ENCODE peak calls at places on chromosome 16, in five cellular contexts. D, S, L, A and J are unnamed samples.

GRCh38 chr16:53756329-53756996 is 52.5 kb downstream of the FTO start:
- DNase-seq in L (no peak), A (no peak), D (no peak), S (no peak), J (no peak)

GRCh38 chr16:54193656-54194007 is 93.0 kb downstream of the IRX3 start:
- DNase-seq in S (peak), D (peak), A (peak), L (peak), J (peak)

GRCh38 chr16:80274576-80275191 is 266.1 kb upstream of the DYNLRB2 start:
- DNase-seq in S (no peak), A (no peak), L (no peak), D (no peak), J (no peak)

GRCh38 chr16:74842413-74842812 is 67.8 kb upstream of the FA2H start:
- DNase-seq in A (no peak), S (no peak), L (no peak), D (peak), J (no peak)

GRCh38 chr16:82167670-82168069 is 2.4 kb downstream of the MPHOSPH6 start:
- DNase-seq in A (no peak), S (no peak), L (no peak), D (no peak), J (no peak)

GRCh38 chr16:48511716-48512115 is 98.3 kb downstream of the N4BP1 start:
- DNase-seq in L (no peak), D (no peak), S (no peak), A (no peak), J (peak)

GRCh38 chr16:55284718-55285099 is 39.3 kb upstream of the IRX6 start:
- DNase-seq in S (no peak), D (no peak), A (no peak), L (no peak), J (no peak)

GRCh38 chr16:58000706-58001676 is at the start of gene USB1:
- DNase-seq in L (peak), D (peak), S (peak), A (peak), J (peak)

GRCh38 chr16:51767564-51767963 is 616.5 kb upstream of the SALL1 start:
- DNase-seq in A (no peak), D (peak), S (no peak), L (no peak), J (no peak)

GRCh38 chr16:62038225-62038624 is 2.0 kb upstream of the CDH8 start:
- DNase-seq in L (no peak), A (no peak), S (no peak), D (no peak), J (no peak)

GRCh38 chr16:10616395-10616743 is 36.0 kb upstream of the EMP2 start:
- DNase-seq in A (no peak), D (no peak), L (no peak), S (no peak), J (no peak)

GRCh38 chr16:2687531-2688308 is 5.4 kb downstream of the KCTD5 start:
- DNase-seq in S (no peak), D (peak), A (peak), L (no peak), J (peak)

GRCh38 chr16:51148674-51149228 is 2.3 kb downstream of the SALL1 start:
- DNase-seq in D (no peak), A (no peak), L (no peak), S (no peak), J (no peak)

GRCh38 chr16:83200005-83200779 is 573.4 kb downstream of the CDH13 start:
- DNase-seq in A (peak), S (peak), L (no peak), D (no peak), J (no peak)

DNA sequence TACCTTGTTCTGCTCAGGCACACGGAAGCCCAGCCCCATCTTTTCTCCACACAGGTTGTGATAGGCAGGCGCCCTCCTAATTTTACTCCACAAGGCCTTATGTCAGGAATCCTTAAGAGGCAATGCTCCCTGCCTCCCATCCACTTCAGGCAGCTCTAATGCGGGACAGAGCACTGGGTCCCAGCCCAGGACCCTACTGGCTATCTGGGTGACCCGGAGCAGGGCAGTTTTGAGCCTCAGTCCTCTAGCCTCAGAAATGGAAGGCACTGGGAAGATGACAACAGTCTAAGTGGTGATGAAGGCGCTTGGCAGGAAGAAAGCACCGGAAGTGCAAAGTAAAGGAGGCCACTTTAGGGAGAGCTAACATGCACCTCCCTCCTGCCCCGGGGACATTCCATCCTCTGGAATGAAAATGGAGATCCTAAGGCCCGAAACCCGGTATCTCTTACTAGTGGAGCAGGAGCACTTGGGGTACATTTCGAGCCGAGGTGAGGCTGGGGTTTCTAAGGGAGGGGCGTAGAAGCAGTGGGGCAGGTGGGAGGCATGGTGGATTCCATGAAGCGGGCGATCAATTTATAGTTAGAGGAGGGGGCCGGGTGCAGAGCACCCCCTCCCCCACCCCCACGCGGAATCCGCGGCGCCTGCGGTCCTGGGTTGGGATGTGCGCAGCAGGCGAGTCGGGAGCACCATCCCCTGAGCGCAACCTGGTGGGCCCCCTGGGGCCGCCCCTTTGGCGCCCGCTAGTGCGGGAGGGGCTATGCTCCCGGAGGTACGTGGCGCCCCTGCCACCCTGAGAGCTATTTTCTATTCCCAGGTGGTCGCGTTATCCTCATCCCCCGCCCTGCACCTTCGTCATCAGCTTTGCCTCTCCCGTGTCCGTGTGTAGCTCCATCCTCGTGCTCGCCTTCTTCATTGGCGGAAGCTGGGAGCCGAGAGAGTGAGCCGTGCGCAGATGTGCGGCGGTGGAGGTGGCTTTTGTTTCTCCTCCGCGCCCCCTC is 4.9 kb downstream of the MT1F start:
- DNase-seq in A (no peak), L (no peak), S (no peak), D (no peak), J (no peak)
- H3K4me3 ChIP-seq in A (peak), L (no peak), S (peak), D (no peak), J (no peak)

GRCh38 chr16:84603115-84603816 is 14.6 kb downstream of the COTL1 start:
- DNase-seq in A (peak), L (no peak), S (peak), D (no peak), J (peak)
- H3K27ac ChIP-seq in A (peak), L (peak), S (peak), D (peak), J (no peak)

DNA sequence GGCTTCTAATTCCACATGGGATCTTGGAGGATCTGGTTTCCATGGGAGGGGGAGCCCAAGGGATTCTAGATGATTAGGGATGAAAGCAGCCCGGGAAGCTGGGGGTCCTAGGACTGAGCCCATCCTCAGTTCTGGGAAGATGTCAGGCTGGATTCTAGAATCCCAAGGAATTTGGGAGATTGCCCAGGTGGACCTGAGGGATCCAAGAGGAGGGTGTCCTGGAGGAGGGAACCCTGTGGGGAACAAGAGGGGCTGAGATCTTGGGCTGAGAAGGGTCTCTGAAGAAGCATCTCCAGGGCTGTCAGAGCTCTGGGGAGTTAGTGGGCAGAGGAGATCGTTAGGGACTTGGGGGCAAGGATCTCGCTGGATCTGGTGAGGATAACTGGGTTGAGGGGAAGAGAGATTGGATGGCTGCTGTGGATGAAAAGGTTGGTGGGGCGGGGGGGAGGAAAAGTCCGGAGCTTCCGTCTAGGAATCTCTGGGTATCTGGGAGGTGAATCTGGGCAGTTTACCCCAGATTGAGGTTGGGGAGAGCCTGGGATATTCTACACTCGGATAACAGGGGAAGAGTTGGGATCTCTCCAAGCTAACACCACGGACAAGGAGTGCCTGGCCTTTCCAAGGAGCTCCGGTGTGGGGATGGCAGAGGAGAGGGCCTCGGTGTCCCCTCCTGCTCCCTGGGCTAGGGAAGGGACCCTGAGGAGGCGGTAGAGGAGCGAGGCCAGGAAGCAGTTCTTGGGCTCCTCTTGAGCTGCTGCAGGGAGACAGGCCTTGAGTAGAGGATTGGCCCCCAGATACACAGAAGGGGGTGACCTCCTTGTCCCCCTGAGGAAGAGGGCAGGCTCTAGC is 1.6 kb downstream of the FBXL19 start:
- DNase-seq in D (no peak), L (no peak), S (no peak), A (no peak), J (no peak)
- H3K4me3 ChIP-seq in D (peak), L (peak), S (peak), A (peak), J (no peak)

GRCh38 chr16:84557504-84557903 is 53.0 kb upstream of the MEAK7 start:
- DNase-seq in L (no peak), S (no peak), A (no peak), D (no peak), J (no peak)

GRCh38 chr16:84557059-84557458 is 52.6 kb upstream of the MEAK7 start:
- DNase-seq in A (no peak), D (no peak), S (no peak), L (peak), J (no peak)

GRCh38 chr16:84554627-84555328 is 50.3 kb upstream of the MEAK7 start:
- DNase-seq in D (no peak), A (no peak), S (no peak), L (no peak), J (no peak)

GRCh38 chr16:84553873-84554399 is 49.5 kb upstream of the MEAK7 start:
- DNase-seq in S (no peak), L (no peak), D (no peak), A (peak), J (no peak)

GRCh38 chr16:84555418-84556196 is 51.1 kb upstream of the MEAK7 start:
- DNase-seq in D (no peak), S (no peak), A (no peak), L (peak), J (no peak)
- H3K27ac ChIP-seq in D (no peak), S (no peak), A (no peak), L (no peak), J (no peak)

GRCh38 chr16:67514382-67514828 is 14.2 kb upstream of the RIPOR1 start:
- DNase-seq in L (peak), S (peak), A (peak), D (peak), J (peak)

GRCh38 chr16:67506468-67506867 is 22.2 kb upstream of the RIPOR1 start:
- DNase-seq in A (no peak), L (no peak), D (no peak), S (no peak), J (no peak)

GRCh38 chr16:67504190-67505021 is 21.1 kb upstream of the AGRP start:
- DNase-seq in L (peak), A (peak), D (no peak), S (no peak), J (no peak)

DNA sequence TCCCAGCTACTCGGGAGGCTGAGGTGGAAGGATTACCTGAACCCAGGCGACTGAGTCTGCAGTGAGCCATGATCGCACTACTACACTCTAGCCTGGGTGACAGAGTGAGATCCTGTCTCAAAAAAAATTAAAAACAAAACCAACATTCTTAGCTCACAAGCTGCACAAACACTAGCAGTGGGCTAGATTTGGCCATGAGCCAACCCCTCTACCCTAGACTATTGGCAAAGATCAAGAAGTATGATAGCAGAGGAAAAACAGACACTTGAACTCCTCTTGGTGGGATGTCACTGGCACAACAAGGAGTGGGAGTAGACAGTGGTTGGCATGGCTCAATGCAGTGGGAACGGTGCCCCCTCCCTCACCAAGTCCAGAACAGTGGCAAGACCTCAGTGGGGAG is 19.6 kb upstream of the RIPOR1 start:
- DNase-seq in L (no peak), D (no peak), S (no peak), A (no peak), J (no peak)
- H3K4me3 ChIP-seq in L (no peak), D (no peak), S (no peak), A (no peak), J (no peak)

GRCh38 chr16:30069575-30070462 is 4.3 kb downstream of the ALDOA start:
- DNase-seq in D (peak), L (no peak), A (peak), S (no peak), J (no peak)
- H3K27ac ChIP-seq in D (peak), L (no peak), A (peak), S (peak), J (no peak)

DNA sequence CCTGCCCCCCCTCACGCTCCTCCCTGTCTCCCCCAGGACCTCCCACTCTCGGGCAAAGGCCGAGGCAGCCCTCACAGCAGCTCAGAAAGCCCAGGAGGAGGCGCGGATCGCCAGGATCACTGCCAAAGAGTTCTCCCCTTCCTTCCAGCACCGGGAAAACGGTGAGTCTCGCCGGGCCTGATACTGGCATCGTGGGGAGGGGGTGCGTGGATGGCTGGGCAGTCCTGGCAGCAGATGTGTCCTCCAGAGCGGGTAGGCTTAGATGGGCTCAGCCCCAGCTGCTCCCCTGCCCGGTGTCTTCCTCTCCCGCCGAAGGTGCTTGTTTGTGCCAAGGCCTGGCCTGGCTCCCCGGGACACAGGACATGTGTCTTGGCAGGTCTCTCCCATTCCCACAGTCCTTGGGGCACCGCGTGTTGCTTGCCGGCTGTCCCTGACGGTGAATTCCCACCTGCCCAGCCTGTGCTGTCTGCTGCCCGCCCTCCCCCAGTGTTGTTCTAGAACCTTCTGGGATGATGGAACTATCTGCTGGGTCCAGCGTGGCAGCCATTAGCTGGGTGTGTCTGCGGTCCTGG is 81.6 kb downstream of the KLHDC4 start:
- DNase-seq in D (no peak), S (no peak), A (no peak), L (no peak), J (no peak)
- H3K4me3 ChIP-seq in D (no peak), S (no peak), A (no peak), L (no peak), J (no peak)

GRCh38 chr16:56737539-56737938 is 7.6 kb downstream of the NUP93 start:
- DNase-seq in L (no peak), D (no peak), A (no peak), S (no peak), J (no peak)

GRCh38 chr16:56743840-56744239 is 13.9 kb downstream of the NUP93 start:
- DNase-seq in D (no peak), L (no peak), S (no peak), A (peak), J (no peak)

GRCh38 chr16:56742030-56742984 is 12.4 kb downstream of the NUP93 start:
- DNase-seq in A (no peak), L (no peak), D (no peak), S (no peak), J (no peak)

GRCh38 chr16:56744996-56745640 is 15.2 kb downstream of the NUP93 start:
- DNase-seq in A (peak), S (no peak), D (no peak), L (no peak), J (no peak)

DNA sequence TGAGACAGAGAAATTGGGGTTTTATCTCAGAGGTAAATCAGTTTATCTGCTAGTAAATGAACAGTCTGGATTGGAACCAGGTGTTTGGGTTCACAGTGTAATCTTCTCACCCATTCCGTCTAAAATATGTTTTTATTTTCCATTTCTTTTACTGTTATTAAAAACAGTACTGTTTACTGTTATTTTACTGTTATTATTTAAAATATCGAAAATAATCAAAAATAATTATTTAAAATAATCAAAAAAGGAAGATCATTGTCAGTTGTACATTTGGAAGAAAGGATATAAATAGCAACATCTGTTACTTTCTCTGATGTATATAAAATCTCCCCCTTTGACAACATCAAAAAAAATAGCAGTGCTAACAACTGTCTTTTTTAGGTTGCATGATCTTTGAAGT is 11.5 kb downstream of the NUP93 start:
- DNase-seq in S (no peak), D (no peak), L (no peak), A (no peak), J (no peak)
- H3K27ac ChIP-seq in S (no peak), D (peak), L (no peak), A (no peak), J (no peak)